ENCODE peak calls at places on chromosomes 4 and X, in five cellular contexts. One of them, this sample, is unnamed.

GRCh38 chr4:36587909-36588472 is 306.6 kb downstream of the DTHD1 start:
- DNase-seq in GM23338: no peak
- DNase-seq in neural progenitor cell: no peak
- DNase-seq in left lung: no peak
- DNase-seq in astrocyte: no peak
- DNase-seq in this sample: no peak

GRCh38 chrX:129540068-129540653 is at the start of gene OCRL:
- DNase-seq in neural progenitor cell: peak; percentile 84
- DNase-seq in left lung: peak; percentile 92
- DNase-seq in astrocyte: peak; percentile 29
- DNase-seq in GM23338: peak; percentile 71
- DNase-seq in this sample: peak; percentile 13

GRCh38 chr4:97910005-97910404 is 233.3 kb downstream of the STPG2 start:
- DNase-seq in left lung: no peak
- DNase-seq in neural progenitor cell: peak; percentile 6
- DNase-seq in astrocyte: no peak
- DNase-seq in GM23338: peak; percentile 75
- DNase-seq in this sample: no peak

GRCh38 chrX:26590849-26591248 is 374.9 kb downstream of the MAGEB5 start:
- DNase-seq in GM23338: no peak
- DNase-seq in left lung: no peak
- DNase-seq in astrocyte: no peak
- DNase-seq in neural progenitor cell: no peak
- DNase-seq in this sample: no peak

GRCh38 chr4:86482851-86483490 is 111.1 kb upstream of the PTPN13 start:
- DNase-seq in GM23338: peak; percentile 95
- DNase-seq in neural progenitor cell: peak; percentile 94
- DNase-seq in astrocyte: no peak
- DNase-seq in left lung: no peak
- DNase-seq in this sample: no peak

GRCh38 chrX:46279925-46280313 is 265.3 kb downstream of the ZNF674 start:
- DNase-seq in neural progenitor cell: no peak
- DNase-seq in GM23338: no peak
- DNase-seq in left lung: no peak
- DNase-seq in astrocyte: peak; percentile 53
- DNase-seq in this sample: peak; percentile 70

GRCh38 chr4:140061194-140061593 is 92.8 kb downstream of the MAML3 start:
- DNase-seq in neural progenitor cell: no peak
- DNase-seq in left lung: no peak
- DNase-seq in astrocyte: peak; percentile 51
- DNase-seq in GM23338: no peak
- DNase-seq in this sample: no peak

GRCh38 chrX:66163849-66164401 is at the start of gene HEPH:
- DNase-seq in neural progenitor cell: peak; percentile 65
- DNase-seq in left lung: no peak
- DNase-seq in GM23338: peak; percentile 68
- DNase-seq in astrocyte: peak; percentile 33
- DNase-seq in this sample: no peak

GRCh38 chrX:2385224-2385623 is 115.6 kb downstream of the DHRSX start:
- DNase-seq in neural progenitor cell: no peak
- DNase-seq in left lung: no peak
- DNase-seq in GM23338: no peak
- DNase-seq in astrocyte: peak; percentile 97
- DNase-seq in this sample: peak; percentile 86

GRCh38 chrX:16185725-16186136 is 18.4 kb downstream of the MAGEB17 start:
- DNase-seq in astrocyte: peak; percentile 88
- DNase-seq in left lung: no peak
- DNase-seq in neural progenitor cell: no peak
- DNase-seq in GM23338: no peak
- DNase-seq in this sample: peak; percentile 62

GRCh38 chr4:141912831-141913230 is 276.4 kb downstream of the IL15 start:
- DNase-seq in astrocyte: no peak
- DNase-seq in neural progenitor cell: no peak
- DNase-seq in GM23338: no peak
- DNase-seq in left lung: no peak
- DNase-seq in this sample: no peak

GRCh38 chr4:72383439-72383838 is 185.6 kb downstream of the ADAMTS3 start:
- DNase-seq in left lung: no peak
- DNase-seq in astrocyte: no peak
- DNase-seq in neural progenitor cell: no peak
- DNase-seq in GM23338: no peak
- DNase-seq in this sample: no peak

GRCh38 chr4:16029329-16029728 is 54.5 kb downstream of the PROM1 start:
- DNase-seq in GM23338: peak; percentile 61
- DNase-seq in astrocyte: peak; percentile 78
- DNase-seq in left lung: no peak
- DNase-seq in neural progenitor cell: no peak
- DNase-seq in this sample: no peak

GRCh38 chr4:156933633-156934258 is 37.9 kb downstream of the PDGFC start:
- DNase-seq in GM23338: no peak
- DNase-seq in astrocyte: peak; percentile 97
- DNase-seq in left lung: no peak
- DNase-seq in neural progenitor cell: no peak
- DNase-seq in this sample: peak; percentile 100

GRCh38 chr4:176443117-176443516 is 123.4 kb downstream of the SPCS3 start:
- DNase-seq in astrocyte: peak; percentile 98
- DNase-seq in GM23338: no peak
- DNase-seq in left lung: no peak
- DNase-seq in neural progenitor cell: no peak
- DNase-seq in this sample: peak; percentile 95

GRCh38 chr4:122762520-122762919 is 30.0 kb downstream of the BBS12 start:
- DNase-seq in left lung: no peak
- DNase-seq in astrocyte: no peak
- DNase-seq in neural progenitor cell: no peak
- DNase-seq in GM23338: no peak
- DNase-seq in this sample: no peak

GRCh38 chrX:47613082-47613481 is 6.6 kb downstream of the SYN1 start:
- DNase-seq in neural progenitor cell: no peak
- DNase-seq in left lung: no peak
- DNase-seq in GM23338: no peak
- DNase-seq in astrocyte: no peak
- DNase-seq in this sample: no peak

GRCh38 chrX:85024044-85024443 is 20.4 kb downstream of the APOOL start:
- DNase-seq in astrocyte: peak; percentile 74
- DNase-seq in neural progenitor cell: no peak
- DNase-seq in GM23338: no peak
- DNase-seq in left lung: no peak
- DNase-seq in this sample: no peak

GRCh38 chr4:38056024-38056685 is 96.0 kb downstream of the PTTG2 start:
- DNase-seq in left lung: no peak
- DNase-seq in neural progenitor cell: no peak
- DNase-seq in astrocyte: no peak
- DNase-seq in GM23338: no peak
- DNase-seq in this sample: no peak

DNA sequence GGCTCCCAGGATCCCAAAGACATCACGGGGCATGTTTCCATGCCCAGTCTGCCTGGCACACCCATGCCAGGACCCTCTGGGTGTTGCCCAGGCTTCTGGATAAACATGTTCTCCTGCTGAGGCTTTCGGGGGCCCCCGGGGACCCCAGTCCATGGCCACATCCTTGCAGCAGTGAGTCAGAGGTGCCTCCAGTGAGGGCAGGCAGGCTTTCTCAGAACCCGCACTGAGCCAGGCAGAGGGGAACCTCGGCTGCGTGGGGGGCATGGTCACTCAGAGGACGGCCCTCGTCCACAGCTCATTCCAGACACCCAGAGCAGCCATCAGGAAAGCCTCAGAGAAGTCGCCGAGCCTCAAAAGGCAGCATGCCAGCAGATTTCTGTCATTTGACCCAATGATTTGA is 54.9 kb downstream of the PPP2R2C start:
- DNase-seq in left lung: no peak
- DNase-seq in astrocyte: no peak
- DNase-seq in GM23338: no peak
- DNase-seq in neural progenitor cell: no peak
- DNase-seq in this sample: no peak
- H3K27me3 ChIP-seq in left lung: no peaks in the 10 kb centered on the region
- H3K27me3 ChIP-seq in astrocyte: no peaks in the 10 kb centered on the region
- H3K27me3 ChIP-seq in GM23338: no peaks in the 10 kb centered on the region
- H3K27me3 ChIP-seq in neural progenitor cell: no peaks in the 10 kb centered on the region
- H3K27me3 ChIP-seq in this sample: no peaks in the 10 kb centered on the region

GRCh38 chr4:5912614-5913019 is 19.7 kb upstream of the CRMP1 start:
- DNase-seq in GM23338: peak; percentile 54
- DNase-seq in left lung: no peak
- DNase-seq in neural progenitor cell: no peak
- DNase-seq in astrocyte: no peak
- DNase-seq in this sample: peak; percentile 75
- H3K4me1 ChIP-seq in GM23338: peaks cover 22% of the 10 kb centered on the region
- H3K4me1 ChIP-seq in left lung: no peaks in the 10 kb centered on the region
- H3K4me1 ChIP-seq in neural progenitor cell: no peaks in the 10 kb centered on the region
- H3K4me1 ChIP-seq in astrocyte: no peaks in the 10 kb centered on the region
- H3K4me1 ChIP-seq in this sample: no peaks in the 10 kb centered on the region

DNA sequence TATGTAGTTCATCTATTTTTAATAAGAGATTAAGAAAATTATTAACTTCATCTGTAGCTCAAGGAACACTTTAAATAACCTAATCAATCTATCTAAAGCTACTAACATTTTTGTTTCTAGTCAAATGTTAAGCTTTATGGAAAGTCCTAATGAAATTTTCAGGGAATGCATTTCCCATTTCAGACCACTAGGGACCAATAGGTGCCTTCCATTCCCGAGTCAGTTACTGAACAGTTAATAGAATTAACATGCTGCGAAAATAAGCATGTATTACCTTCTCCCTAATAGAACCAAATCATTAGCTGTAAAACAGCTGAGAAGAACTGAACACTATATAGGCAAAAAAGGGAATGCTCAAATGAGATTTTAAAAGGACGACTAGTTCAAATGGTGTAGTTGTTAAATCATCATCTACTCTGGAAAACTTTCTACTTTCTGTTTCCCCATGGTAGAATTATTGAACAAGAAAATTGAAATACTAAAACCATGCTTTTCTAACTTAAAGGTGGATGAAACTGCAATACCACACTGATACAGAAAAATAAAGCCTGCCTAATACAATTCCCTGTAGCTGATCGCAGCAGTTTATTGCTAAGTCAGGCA is 22.5 kb downstream of the STX18 start:
- DNase-seq in astrocyte: no peak
- DNase-seq in GM23338: peak; percentile 67
- DNase-seq in left lung: no peak
- DNase-seq in neural progenitor cell: peak; percentile 41
- DNase-seq in this sample: no peak
- H3K27ac ChIP-seq in astrocyte: no peak overlapping the region
- H3K27ac ChIP-seq in GM23338: no peak overlapping the region
- H3K27ac ChIP-seq in left lung: no peak overlapping the region
- H3K27ac ChIP-seq in neural progenitor cell: no peak overlapping the region
- H3K27ac ChIP-seq in this sample: no peak overlapping the region

GRCh38 chr4:99483636-99484035 is 27.2 kb upstream of the C4orf17 start:
- DNase-seq in astrocyte: no peak
- DNase-seq in neural progenitor cell: no peak
- DNase-seq in left lung: no peak
- DNase-seq in GM23338: no peak
- DNase-seq in this sample: no peak
- H3K27me3 ChIP-seq in astrocyte: no peaks in the 10 kb centered on the region
- H3K27me3 ChIP-seq in neural progenitor cell: no peaks in the 10 kb centered on the region
- H3K27me3 ChIP-seq in left lung: no peaks in the 10 kb centered on the region
- H3K27me3 ChIP-seq in GM23338: no peaks in the 10 kb centered on the region
- H3K27me3 ChIP-seq in this sample: peaks cover 6% of the 10 kb centered on the region